ENCODE peak calls at places on chromosomes 4 and X, in nine cellular contexts. Q, D, P, F, I, A, J, K and G are unnamed samples.

GRCh38 chr4:153483432-153484418 is 17.6 kb downstream of the TMEM131L start:
- DNase-seq in Q (no peak), D (no peak), P (peak; percentile 47), F (no peak), I (no peak), A (no peak), J (no peak), K (no peak), G (no peak)

GRCh38 chrX:9635805-9636204 is 129.8 kb downstream of the GPR143 start:
- DNase-seq in Q (no peak), D (no peak), P (peak; percentile 23), F (no peak), I (no peak), A (no peak), J (no peak), K (no peak), G (no peak)

GRCh38 chrX:866441-866990 is 235.9 kb downstream of the SHOX start:
- DNase-seq in Q (no peak), D (no peak), P (no peak), F (no peak), I (no peak), A (no peak), J (no peak), K (no peak), G (no peak)

GRCh38 chrX:138889152-138889551 is 177.6 kb upstream of the FGF13 start:
- DNase-seq in Q (no peak), D (no peak), P (no peak), F (no peak), I (no peak), A (no peak), J (no peak), K (no peak), G (no peak)

GRCh38 chrX:40189018-40189417 is 91.3 kb upstream of the BCOR start:
- DNase-seq in Q (no peak), D (no peak), P (no peak), F (peak; percentile 31), I (no peak), A (no peak), J (peak; percentile 55), K (no peak), G (no peak)

GRCh38 chr4:18291313-18291712 is 269.8 kb upstream of the LCORL start:
- DNase-seq in Q (no peak), D (no peak), P (no peak), F (no peak), I (no peak), A (no peak), J (no peak), K (no peak), G (no peak)

GRCh38 chr4:173169428-173170209 is 1.0 kb downstream of the GALNT7 start:
- DNase-seq in Q (peak; percentile 57), D (peak; percentile 65), P (peak; percentile 62), F (peak; percentile 55), I (peak; percentile 76), A (peak; percentile 48), J (peak; percentile 71), K (peak; percentile 68), G (peak; percentile 41)

GRCh38 chrX:153934473-153935325 is at the start of gene NAA10:
- DNase-seq in Q (peak; percentile 77), D (peak; percentile 72), P (peak; percentile 63), F (peak; percentile 45), I (peak; percentile 72), A (no peak), J (peak; percentile 65), K (peak; percentile 62), G (peak; percentile 58)

GRCh38 chr4:188975271-188975670 is 836.0 kb downstream of the TRIML1 start:
- DNase-seq in Q (no peak), D (no peak), P (no peak), F (no peak), I (no peak), A (no peak), J (no peak), K (no peak), G (no peak)

GRCh38 chr4:43837171-43837570 is 611.4 kb downstream of the KCTD8 start:
- DNase-seq in Q (no peak), D (no peak), P (no peak), F (peak; percentile 67), I (no peak), A (no peak), J (peak; percentile 73), K (no peak), G (no peak)

GRCh38 chr4:108165601-108166000 is 3.1 kb downstream of the LEF1 start:
- DNase-seq in Q (no peak), D (no peak), P (no peak), F (no peak), I (no peak), A (no peak), J (no peak), K (no peak), G (no peak)

GRCh38 chr4:41880840-41881831 is 54.1 kb upstream of the TMEM33 start:
- DNase-seq in Q (no peak), D (no peak), P (no peak), F (no peak), I (no peak), A (no peak), J (no peak), K (peak; percentile 38), G (no peak)

GRCh38 chr4:156545003-156545785 is 426.4 kb downstream of the PDGFC start:
- DNase-seq in Q (no peak), D (no peak), P (peak; percentile 15), F (peak; percentile 32), I (no peak), A (no peak), J (peak; percentile 43), K (no peak), G (no peak)

GRCh38 chr4:128565565-128566186 is 243.8 kb upstream of the JADE1 start:
- DNase-seq in Q (peak; percentile 79), D (peak; percentile 69), P (no peak), F (no peak), I (no peak), A (peak; percentile 26), J (no peak), K (peak; percentile 78), G (peak; percentile 27)

GRCh38 chr4:7630559-7631287 is 196.0 kb upstream of the PSAPL1 start:
- DNase-seq in Q (peak; percentile 37), D (peak; percentile 63), P (peak; percentile 89), F (peak; percentile 90), I (no peak), A (no peak), J (peak; percentile 93), K (no peak), G (no peak)

GRCh38 chr4:77586953-77587383 is 18.7 kb upstream of the CXCL13 start:
- DNase-seq in Q (no peak), D (peak; percentile 12), P (no peak), F (peak; percentile 24), I (no peak), A (no peak), J (peak; percentile 30), K (no peak), G (no peak)

GRCh38 chr4:74320559-74321118 is 12.4 kb downstream of the EPGN start:
- DNase-seq in Q (peak; percentile 51), D (peak; percentile 78), P (peak; percentile 55), F (peak; percentile 30), I (no peak), A (no peak), J (peak; percentile 53), K (peak; percentile 52), G (no peak)

GRCh38 chr4:54090804-54091623 is 8.9 kb upstream of the GSX2 start:
- DNase-seq in Q (peak; percentile 33), D (no peak), P (peak; percentile 33), F (no peak), I (no peak), A (no peak), J (peak; percentile 39), K (no peak), G (no peak)

GRCh38 chr4:146844761-146845160 is 100.9 kb downstream of the TTC29 start:
- DNase-seq in Q (no peak), D (no peak), P (no peak), F (no peak), I (no peak), A (no peak), J (no peak), K (no peak), G (no peak)

GRCh38 chr4:154205471-154205870 is 286.1 kb downstream of the DCHS2 start:
- DNase-seq in Q (no peak), D (no peak), P (no peak), F (no peak), I (no peak), A (no peak), J (no peak), K (no peak), G (no peak)

DNA sequence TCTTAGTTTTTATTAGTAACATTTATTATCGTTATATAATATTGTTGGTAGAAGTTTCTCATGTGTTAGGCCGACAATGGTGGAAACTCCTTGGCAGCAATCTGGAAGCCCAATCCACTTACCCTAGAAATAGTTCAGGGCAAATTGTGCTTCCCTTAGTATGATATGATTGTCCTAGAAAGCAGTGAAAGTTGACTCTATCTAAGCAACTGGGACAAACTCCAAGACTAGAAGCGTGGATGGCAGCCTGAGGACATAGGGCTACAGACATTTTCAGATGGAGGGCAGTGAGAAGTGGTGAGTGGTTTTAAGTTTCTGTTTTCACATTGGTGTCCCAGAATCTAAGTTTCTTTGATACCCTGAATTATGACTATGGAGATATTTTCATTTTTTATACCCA is 63.3 kb upstream of the TRPC3 start:
- DNase-seq in Q (no peak), D (no peak), P (no peak), F (no peak), I (no peak), A (no peak), J (no peak), K (no peak), G (no peak)
- TF ChIP-seq CTCF in Q (no peak), D (no peak), P (no peak), F (no peak), I (no peak), A (no peak), J (no peak), K (no peak), G (no peak)

GRCh38 chrX:96126182-96126581 is 558.5 kb upstream of the DIAPH2 start:
- DNase-seq in Q (no peak), D (no peak), P (no peak), F (no peak), I (no peak), A (no peak), J (no peak), K (no peak), G (no peak)
- TF ChIP-seq CTCF in Q (no peak), D (no peak), P (peak; percentile 4), F (no peak), I (no peak), A (peak; percentile 47), J (peak; percentile 14), K (no peak), G (peak; percentile 27)

GRCh38 chrX:104165894-104166734 is at the start of gene FAM199X:
- DNase-seq in Q (peak; percentile 91), D (peak; percentile 92), P (peak; percentile 82), F (peak; percentile 77), I (peak; percentile 89), A (peak; percentile 73), J (peak; percentile 85), K (peak; percentile 90), G (peak; percentile 77)
- TF ChIP-seq CTCF in Q (peak; percentile 78), D (peak; percentile 51), P (peak; percentile 67), F (peak; percentile 8), I (peak; percentile 45), A (peak; percentile 73), J (peak; percentile 51), K (peak; percentile 32), G (peak; percentile 68)

DNA sequence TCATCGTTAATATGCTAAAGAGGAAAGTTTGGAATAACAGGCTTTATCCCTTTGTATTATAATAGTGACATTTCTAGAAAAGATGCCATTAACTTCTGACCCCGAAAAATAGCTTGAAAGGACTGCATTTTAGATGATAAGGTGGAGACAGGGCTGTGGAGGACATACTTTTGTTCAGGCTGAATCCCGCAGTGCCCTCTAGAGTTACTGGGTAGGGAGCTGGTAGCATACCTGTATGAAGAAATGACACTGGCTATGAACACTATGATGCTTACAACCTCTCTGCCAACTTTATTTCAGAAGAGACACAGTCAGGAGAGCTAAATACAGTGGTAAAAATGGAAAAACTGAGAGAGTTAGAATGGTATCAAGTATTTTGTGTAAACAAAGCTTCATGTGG is 8.1 kb downstream of the IL1RAPL1 start:
- DNase-seq in Q (no peak), D (no peak), P (no peak), F (no peak), I (no peak), A (no peak), J (no peak), K (no peak), G (no peak)
- TF ChIP-seq CTCF in Q (no peak), D (no peak), P (no peak), F (no peak), I (no peak), A (no peak), J (no peak), K (no peak), G (no peak)